ENCODE peak calls at places on chromosomes 13 and 19, in six cellular contexts. D, Q, A, C, F and G are unnamed samples.

GRCh38 chr13:65594255-65594654 is 1635.9 kb downstream of the PCDH9 start:
- DNase-seq in D (no peak), Q (no peak), A (peak), C (peak), F (no peak), G (no peak)

GRCh38 chr19:33246729-33247440 is 21.2 kb upstream of the SLC7A10 start:
- DNase-seq in D (no peak), Q (no peak), A (no peak), C (no peak), F (no peak), G (no peak)

GRCh38 chr19:8004723-8005513 is 523 bp downstream of the ELAVL1 start:
- DNase-seq in D (peak), Q (no peak), A (peak), C (no peak), F (no peak), G (no peak)

GRCh38 chr13:44619651-44620050 is 43.5 kb upstream of the TSC22D1 start:
- DNase-seq in D (no peak), Q (no peak), A (no peak), C (no peak), F (no peak), G (no peak)

GRCh38 chr13:110760611-110761010 is 47.1 kb downstream of the ING1 start:
- DNase-seq in D (no peak), Q (no peak), A (no peak), C (no peak), F (no peak), G (no peak)

GRCh38 chr19:40139533-40140287 is 49.0 kb upstream of the ZNF780A start:
- DNase-seq in D (peak), Q (no peak), A (peak), C (peak), F (peak), G (no peak)

GRCh38 chr13:90070362-90070761 is 1277.1 kb upstream of the MIR17HG start:
- DNase-seq in D (no peak), Q (no peak), A (no peak), C (no peak), F (no peak), G (no peak)

GRCh38 chr13:88176231-88176630 is 505.1 kb downstream of the SLITRK5 start:
- DNase-seq in D (no peak), Q (no peak), A (no peak), C (no peak), F (no peak), G (no peak)

GRCh38 chr19:19171821-19172532 is 1.9 kb upstream of the MEF2B start:
- DNase-seq in D (no peak), Q (no peak), A (peak), C (peak), F (peak), G (no peak)

GRCh38 chr13:52929826-52930225 is 81.4 kb upstream of the PCDH8 start:
- DNase-seq in D (no peak), Q (no peak), A (no peak), C (no peak), F (no peak), G (no peak)

GRCh38 chr19:50659318-50660082 is 10.3 kb downstream of the C19orf81 start:
- DNase-seq in D (no peak), Q (no peak), A (no peak), C (no peak), F (no peak), G (no peak)

GRCh38 chr13:38430761-38431160 is 81.1 kb downstream of the UFM1 start:
- DNase-seq in D (no peak), Q (no peak), A (no peak), C (peak), F (no peak), G (no peak)

GRCh38 chr19:33804021-33804799 is 7.5 kb downstream of the KCTD15 start:
- DNase-seq in D (no peak), Q (no peak), A (peak), C (no peak), F (peak), G (peak)

GRCh38 chr13:34420975-34421719 is 520.9 kb upstream of the NBEA start:
- DNase-seq in D (no peak), Q (no peak), A (no peak), C (no peak), F (no peak), G (no peak)

GRCh38 chr13:114149774-114150740 is 17.6 kb upstream of the RASA3 start:
- DNase-seq in D (peak), Q (no peak), A (no peak), C (no peak), F (no peak), G (no peak)